ENCODE peak calls at places on chromosomes 5 and 9, in eight cellular contexts. C is IMR-90; M is SJCRH30; O is effector memory CD4-positive, alpha-beta T cell; X is ascending aorta; G is MM.1S; A is aorta; Y is right lobe of liver. K is an unnamed sample.

GRCh38 chr5:40716000-40716399 is 36.3 kb downstream of the PTGER4 start:
- DNase-seq in C (no peak), M (no peak), O (no peak), X (no peak), G (no peak), A (no peak), Y (no peak), K (no peak)

GRCh38 chr5:177077335-177077734 is 9.4 kb upstream of the FGFR4 start:
- DNase-seq in C (no peak), M (no peak), O (no peak), X (no peak), G (no peak), A (no peak), Y (no peak), K (no peak)

GRCh38 chr9:109419531-109419930 is 78.6 kb downstream of the PTPN3 start:
- DNase-seq in C (no peak), M (no peak), O (no peak), X (no peak), G (no peak), A (no peak), Y (no peak), K (no peak)

GRCh38 chr5:2534970-2535369 is 216.5 kb downstream of the IRX2 start:
- DNase-seq in C (no peak), M (no peak), O (no peak), X (no peak), G (no peak), A (no peak), Y (no peak), K (no peak)

GRCh38 chr9:114386886-114387677 is 700 bp downstream of the AKNA start:
- DNase-seq in C (peak; percentile 17), M (no peak), O (no peak), X (no peak), G (peak; percentile 40), A (peak; percentile 78), Y (peak; percentile 54), K (no peak)

GRCh38 chr9:26955222-26955903 is 849 bp upstream of the IFT74 start:
- DNase-seq in C (no peak), M (no peak), O (no peak), X (no peak), G (no peak), A (no peak), Y (no peak), K (no peak)

GRCh38 chr9:113636165-113636564 is 172.6 kb downstream of the RGS3 start:
- DNase-seq in C (peak; percentile 91), M (peak; percentile 96), O (no peak), X (no peak), G (no peak), A (peak; percentile 35), Y (no peak), K (no peak)

GRCh38 chr5:98041661-98042060 is 731.8 kb upstream of the RGMB start:
- DNase-seq in C (no peak), M (no peak), O (no peak), X (no peak), G (no peak), A (no peak), Y (no peak), K (no peak)

GRCh38 chr5:71483355-71483754 is 27.9 kb downstream of the BDP1 start:
- DNase-seq in C (peak; percentile 92), M (no peak), O (no peak), X (no peak), G (no peak), A (no peak), Y (no peak), K (no peak)

GRCh38 chr5:137206030-137206715 is 293.0 kb downstream of the SPOCK1 start:
- DNase-seq in C (peak; percentile 35), M (no peak), O (no peak), X (no peak), G (no peak), A (no peak), Y (no peak), K (no peak)

GRCh38 chr5:104817127-104817526 is 1254.5 kb upstream of the NUDT12 start:
- DNase-seq in C (no peak), M (no peak), O (no peak), X (no peak), G (no peak), A (no peak), Y (no peak), K (no peak)

GRCh38 chr5:136020383-136021015 is 8.3 kb upstream of the TGFBI start:
- DNase-seq in C (peak; percentile 99), M (peak; percentile 59), O (no peak), X (no peak), G (no peak), A (no peak), Y (peak; percentile 45), K (peak; percentile 73)

GRCh38 chr5:151684690-151685361 is 1.9 kb downstream of the SPARC start:
- DNase-seq in C (peak; percentile 97), M (peak; percentile 94), O (no peak), X (no peak), G (no peak), A (peak; percentile 77), Y (no peak), K (no peak)

GRCh38 chr5:151682240-151682639 is 4.5 kb downstream of the SPARC start:
- DNase-seq in C (no peak), M (no peak), O (no peak), X (no peak), G (no peak), A (no peak), Y (no peak), K (no peak)

GRCh38 chr5:151683444-151683843 is 3.3 kb downstream of the SPARC start:
- DNase-seq in C (no peak), M (no peak), O (no peak), X (no peak), G (no peak), A (no peak), Y (no peak), K (no peak)

GRCh38 chr5:151682751-151683331 is 3.9 kb downstream of the SPARC start:
- DNase-seq in C (peak; percentile 43), M (peak; percentile 43), O (no peak), X (no peak), G (no peak), A (no peak), Y (no peak), K (no peak)

GRCh38 chr5:151683936-151684586 is 2.7 kb downstream of the SPARC start:
- DNase-seq in C (no peak), M (no peak), O (no peak), X (no peak), G (no peak), A (no peak), Y (no peak), K (no peak)
- H3K4me1 ChIP-seq in C (peaks cover 32% of the 10 kb centered on the region), M (peaks cover 29% of the 10 kb centered on the region), O (no peaks in the 10 kb centered on the region), X (peaks cover 7% of the 10 kb centered on the region), G (peaks cover 10% of the 10 kb centered on the region), A (peaks cover 12% of the 10 kb centered on the region), Y (no peaks in the 10 kb centered on the region), K (peaks cover 18% of the 10 kb centered on the region)

GRCh38 chr5:14167211-14167845 is 24.2 kb downstream of the TRIO start:
- DNase-seq in C (peak; percentile 70), M (no peak), O (no peak), X (no peak), G (no peak), A (no peak), Y (no peak), K (no peak)

GRCh38 chr5:14168793-14169262 is 25.7 kb downstream of the TRIO start:
- DNase-seq in C (no peak), M (no peak), O (no peak), X (no peak), G (no peak), A (no peak), Y (peak; percentile 52), K (no peak)

GRCh38 chr5:14166437-14166836 is 23.3 kb downstream of the TRIO start:
- DNase-seq in C (no peak), M (no peak), O (no peak), X (no peak), G (no peak), A (no peak), Y (no peak), K (no peak)

GRCh38 chr5:14165375-14166091 is 22.4 kb downstream of the TRIO start:
- DNase-seq in C (peak; percentile 95), M (no peak), O (no peak), X (no peak), G (no peak), A (no peak), Y (no peak), K (no peak)

GRCh38 chr5:14168139-14168792 is 25.1 kb downstream of the TRIO start:
- DNase-seq in C (peak; percentile 51), M (no peak), O (no peak), X (no peak), G (no peak), A (no peak), Y (no peak), K (no peak)
- H3K4me1 ChIP-seq in C (peaks cover 40% of the 10 kb centered on the region), M (no peaks in the 10 kb centered on the region), O (no peaks in the 10 kb centered on the region), X (no peaks in the 10 kb centered on the region), G (no peaks in the 10 kb centered on the region), A (peaks cover 2% of the 10 kb centered on the region), Y (no peaks in the 10 kb centered on the region), K (peaks cover 9% of the 10 kb centered on the region)

GRCh38 chr5:95738834-95739233 is 7.7 kb downstream of the RHOBTB3 start:
- DNase-seq in C (no peak), M (no peak), O (no peak), X (no peak), G (no peak), A (no peak), Y (no peak), K (no peak)

GRCh38 chr5:95741458-95741857 is 10.3 kb downstream of the RHOBTB3 start:
- DNase-seq in C (no peak), M (no peak), O (no peak), X (no peak), G (no peak), A (no peak), Y (no peak), K (no peak)

GRCh38 chr5:95738069-95738468 is 6.9 kb downstream of the RHOBTB3 start:
- DNase-seq in C (no peak), M (no peak), O (no peak), X (no peak), G (no peak), A (no peak), Y (no peak), K (no peak)

GRCh38 chr5:95743248-95743647 is 12.1 kb downstream of the RHOBTB3 start:
- DNase-seq in C (no peak), M (no peak), O (no peak), X (no peak), G (no peak), A (no peak), Y (no peak), K (no peak)

GRCh38 chr5:95739857-95740256 is 8.7 kb downstream of the RHOBTB3 start:
- DNase-seq in C (no peak), M (no peak), O (no peak), X (no peak), G (no peak), A (no peak), Y (no peak), K (no peak)
- H3K4me1 ChIP-seq in C (peaks cover 10% of the 10 kb centered on the region), M (peaks cover 2% of the 10 kb centered on the region), O (no peaks in the 10 kb centered on the region), X (no peaks in the 10 kb centered on the region), G (no peaks in the 10 kb centered on the region), A (no peaks in the 10 kb centered on the region), Y (no peaks in the 10 kb centered on the region), K (peaks cover 27% of the 10 kb centered on the region)

DNA sequence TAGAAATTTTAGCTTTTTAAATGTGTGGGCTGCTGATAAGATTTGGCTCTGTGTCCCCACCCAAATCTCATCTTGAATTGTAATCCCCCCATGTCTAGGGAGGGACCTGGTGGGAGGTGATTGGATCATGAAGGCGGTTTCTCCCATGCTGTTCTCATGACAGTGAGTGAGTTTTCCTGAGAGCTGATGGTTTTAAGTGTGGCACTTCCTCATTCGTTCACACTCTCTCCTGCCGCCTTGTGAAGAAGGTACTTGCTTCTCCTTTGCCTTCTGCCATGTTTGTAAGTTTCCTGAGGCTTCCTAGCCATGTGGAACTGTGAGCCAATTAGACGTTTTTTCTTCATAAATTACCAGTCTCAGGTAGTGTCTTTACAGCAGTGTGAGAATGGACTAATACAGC is 127.8 kb upstream of the MVB12B start:
- DNase-seq in C (no peak), M (no peak), O (no peak), X (no peak), G (no peak), A (no peak), Y (no peak), K (no peak)
- H3K4me1 ChIP-seq in C (no peaks in the 10 kb centered on the region), M (no peaks in the 10 kb centered on the region), O (no peaks in the 10 kb centered on the region), X (no peaks in the 10 kb centered on the region), G (no peaks in the 10 kb centered on the region), A (no peaks in the 10 kb centered on the region), Y (no peaks in the 10 kb centered on the region), K (no peaks in the 10 kb centered on the region)

K was measured in BE2C.